ENCODE peak calls at places on chromosomes 13 and 19, in eight cellular contexts. T, J, O, Q, H, S, Y and Z are unnamed samples.

GRCh38 chr19:10896851-10897526 is 25.6 kb downstream of the CARM1 start:
- DNase-seq in T (no peak), J (peak; percentile 69), O (no peak), Q (no peak), H (no peak), S (no peak), Y (no peak), Z (no peak)

GRCh38 chr13:25687622-25688225 is 315.9 kb downstream of the ATP8A2 start:
- DNase-seq in T (peak; percentile 23), J (no peak), O (no peak), Q (no peak), H (no peak), S (no peak), Y (no peak), Z (no peak)

GRCh38 chr19:44671400-44671799 is at the start of gene CEACAM19:
- DNase-seq in T (no peak), J (no peak), O (no peak), Q (peak; percentile 26), H (no peak), S (no peak), Y (no peak), Z (peak; percentile 73)

GRCh38 chr13:97621631-97622030 is 187.7 kb downstream of the RAP2A start:
- DNase-seq in T (no peak), J (no peak), O (no peak), Q (no peak), H (no peak), S (no peak), Y (no peak), Z (no peak)

GRCh38 chr13:21348771-21349170 is 110.3 kb downstream of the ZDHHC20 start:
- DNase-seq in T (peak; percentile 47), J (no peak), O (no peak), Q (no peak), H (no peak), S (no peak), Y (no peak), Z (no peak)

GRCh38 chr13:81442904-81443303 is 1102.0 kb upstream of the SPRY2 start:
- DNase-seq in T (no peak), J (no peak), O (no peak), Q (no peak), H (no peak), S (no peak), Y (no peak), Z (peak; percentile 4)

GRCh38 chr19:38707512-38708114 is 36.7 kb downstream of the CAPN12 start:
- DNase-seq in T (peak; percentile 61), J (peak; percentile 23), O (peak; percentile 94), Q (peak; percentile 85), H (no peak), S (no peak), Y (peak; percentile 76), Z (no peak)

GRCh38 chr19:19537321-19538048 is 580 bp upstream of the CILP2 start:
- DNase-seq in T (no peak), J (no peak), O (no peak), Q (no peak), H (no peak), S (no peak), Y (no peak), Z (no peak)

GRCh38 chr13:110397445-110397844 is 90.4 kb downstream of the COL4A2 start:
- DNase-seq in T (peak; percentile 90), J (peak; percentile 85), O (no peak), Q (peak; percentile 50), H (peak; percentile 74), S (no peak), Y (no peak), Z (no peak)

GRCh38 chr13:40190656-40191100 is 475.8 kb downstream of the FOXO1 start:
- DNase-seq in T (peak; percentile 86), J (peak; percentile 12), O (peak; percentile 50), Q (peak; percentile 75), H (peak; percentile 85), S (peak; percentile 79), Y (no peak), Z (peak; percentile 84)

GRCh38 chr13:40187836-40188591 is 478.4 kb downstream of the FOXO1 start:
- DNase-seq in T (no peak), J (no peak), O (no peak), Q (no peak), H (no peak), S (no peak), Y (no peak), Z (no peak)

GRCh38 chr13:40189426-40189825 is 477.0 kb downstream of the FOXO1 start:
- DNase-seq in T (no peak), J (no peak), O (no peak), Q (no peak), H (no peak), S (no peak), Y (no peak), Z (no peak)

GRCh38 chr13:40191186-40191980 is 475.1 kb downstream of the FOXO1 start:
- DNase-seq in T (peak; percentile 67), J (no peak), O (no peak), Q (peak; percentile 55), H (no peak), S (no peak), Y (no peak), Z (no peak)

DNA sequence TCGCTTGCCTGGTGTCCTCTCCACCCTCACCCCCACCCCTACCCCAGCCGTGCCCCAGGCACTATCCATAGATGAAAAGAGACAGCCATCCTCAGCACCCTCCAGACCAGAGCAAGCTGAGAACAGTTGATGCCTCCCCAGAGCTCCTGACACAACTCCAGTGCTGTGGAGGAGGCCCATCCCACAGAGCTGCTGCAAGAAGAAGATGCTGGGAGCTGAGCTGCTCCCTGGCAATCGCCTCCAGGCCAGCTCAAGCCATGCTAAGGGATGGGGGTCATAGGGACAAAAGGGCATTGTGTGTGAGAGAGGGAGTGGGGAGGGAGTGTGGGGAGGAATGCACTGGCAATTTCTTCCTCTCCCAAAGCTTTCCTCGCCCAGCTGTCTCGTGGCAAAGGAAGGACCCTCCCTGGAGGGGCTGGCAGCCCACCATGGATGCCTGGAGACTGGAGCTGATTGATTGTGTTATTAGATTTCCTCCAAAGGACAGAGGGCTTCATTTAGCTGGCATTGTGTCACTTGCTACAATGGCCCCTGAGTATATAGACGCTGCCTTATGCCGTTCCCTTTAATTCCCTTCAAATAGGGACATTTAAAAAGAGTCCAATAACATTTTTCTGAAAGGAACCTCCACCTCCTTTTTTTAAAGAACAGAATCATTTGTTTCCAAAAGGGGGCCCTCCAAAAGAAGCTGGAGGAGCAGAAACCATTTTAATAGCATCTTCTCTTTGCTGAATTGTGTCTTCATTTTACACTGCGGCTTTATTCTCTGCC is 476.4 kb downstream of the FOXO1 start:
- DNase-seq in T (peak; percentile 52), J (no peak), O (no peak), Q (no peak), H (peak; percentile 80), S (no peak), Y (no peak), Z (no peak)
- H3K27ac ChIP-seq in T (no peak overlapping the region), J (no peak overlapping the region), O (peak overlapping the region; percentile 63), Q (peak overlapping the region; percentile 90), H (peak overlapping the region; percentile 97), S (peak overlapping the region; percentile 83), Y (peak overlapping the region; percentile 85), Z (peak overlapping the region; percentile 84)

GRCh38 chr13:76967031-76967430 is 18.7 kb downstream of the ACOD1 start:
- DNase-seq in T (no peak), J (no peak), O (no peak), Q (no peak), H (no peak), S (no peak), Y (no peak), Z (no peak)

GRCh38 chr13:76969488-76970365 is 21.4 kb downstream of the ACOD1 start:
- DNase-seq in T (no peak), J (no peak), O (no peak), Q (no peak), H (no peak), S (no peak), Y (no peak), Z (peak; percentile 46)

GRCh38 chr13:76968041-76968440 is 19.7 kb downstream of the ACOD1 start:
- DNase-seq in T (no peak), J (no peak), O (no peak), Q (no peak), H (no peak), S (no peak), Y (no peak), Z (no peak)

GRCh38 chr13:76971215-76971614 is 20.7 kb upstream of the CLN5 start:
- DNase-seq in T (no peak), J (no peak), O (no peak), Q (no peak), H (no peak), S (no peak), Y (no peak), Z (no peak)

GRCh38 chr13:76965759-76966421 is 17.6 kb downstream of the ACOD1 start:
- DNase-seq in T (peak; percentile 89), J (peak; percentile 61), O (peak; percentile 33), Q (no peak), H (no peak), S (peak; percentile 73), Y (peak; percentile 55), Z (peak; percentile 46)
- TF ChIP-seq CTCF in T (no peak), J (no peak), O (no peak), Q (no peak), H (no peak), S (no peak), Y (no peak), Z (no peak)

GRCh38 chr19:51754770-51755169 is 3.1 kb upstream of the FPR1 start:
- DNase-seq in T (no peak), J (no peak), O (no peak), Q (no peak), H (no peak), S (no peak), Y (no peak), Z (no peak)

GRCh38 chr19:51750381-51751124 is 1.1 kb downstream of the FPR1 start:
- DNase-seq in T (peak; percentile 75), J (no peak), O (no peak), Q (no peak), H (no peak), S (no peak), Y (no peak), Z (no peak)

GRCh38 chr19:51749979-51750378 is 1.7 kb downstream of the FPR1 start:
- DNase-seq in T (peak; percentile 59), J (no peak), O (no peak), Q (no peak), H (no peak), S (no peak), Y (no peak), Z (no peak)

GRCh38 chr19:51751655-51752054 is at the start of gene FPR1:
- DNase-seq in T (peak; percentile 74), J (no peak), O (no peak), Q (no peak), H (no peak), S (no peak), Y (no peak), Z (peak; percentile 5)

GRCh38 chr19:51754106-51754505 is 2.4 kb upstream of the FPR1 start:
- DNase-seq in T (no peak), J (no peak), O (no peak), Q (no peak), H (no peak), S (no peak), Y (no peak), Z (no peak)
- H3K27ac ChIP-seq in T (no peak overlapping the region), J (no peak overlapping the region), O (peak overlapping the region; percentile 80), Q (no peak overlapping the region), H (peak overlapping the region; percentile 60), S (no peak overlapping the region), Y (peak overlapping the region; percentile 19), Z (no peak overlapping the region)

DNA sequence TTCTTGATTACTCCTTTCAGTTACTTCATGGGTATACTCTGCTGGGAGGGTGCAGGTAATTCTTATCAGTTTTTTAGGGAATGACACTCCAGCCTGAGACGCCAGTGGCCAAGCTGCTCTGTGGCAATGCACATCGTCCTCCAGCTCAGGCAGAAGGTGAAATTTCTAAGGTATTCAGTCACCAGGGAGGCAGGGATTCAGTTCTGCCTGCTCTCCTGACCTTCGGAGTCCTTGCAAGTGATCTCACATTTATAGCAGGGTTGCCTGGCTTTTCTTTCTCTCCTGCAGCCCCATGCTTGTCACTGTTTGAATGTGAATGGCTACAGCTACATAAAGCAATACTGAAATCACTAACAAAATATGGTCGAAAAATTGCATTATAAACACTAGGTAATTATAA is 1447.5 kb downstream of the EFNB2 start:
- DNase-seq in T (no peak), J (no peak), O (no peak), Q (no peak), H (no peak), S (no peak), Y (no peak), Z (no peak)
- TF ChIP-seq CTCF in T (no peak), J (no peak), O (no peak), Q (no peak), H (no peak), S (no peak), Y (no peak), Z (no peak)